ENCODE peak calls at places on chromosome 4, in seven cellular contexts. K is SW 1271; N is A549; Q is NCI-H187 treated with DMSO at 0.1 percent for 48 hours; A is activated CD4-positive, alpha-beta T cell treated with anti-CD3 and anti-CD28 coated beads, Interleukin-2, amount 50 U/mL, for 48 hours; M is LNCaP clone FGC; C is pons. Y is an unnamed sample.

GRCh38 chr4:189092596-189092995 is 848.1 kb upstream of the FRG1 start:
- DNase-seq in M (no peak), N (no peak), C (no peak), A (no peak), Q (no peak), K (peak), Y (no peak)

GRCh38 chr4:143405197-143405730 is 68.6 kb downstream of the GAB1 start:
- DNase-seq in K (no peak), M (no peak), Q (no peak), C (no peak), N (no peak), A (no peak), Y (no peak)

GRCh38 chr4:158847535-158847934 is 78.7 kb downstream of the FNIP2 start:
- DNase-seq in K (no peak), N (no peak), Q (no peak), M (no peak), A (no peak), C (no peak), Y (no peak)

GRCh38 chr4:147578057-147578476 is 39.1 kb upstream of the TMEM184C start:
- DNase-seq in K (peak), A (no peak), C (no peak), Q (no peak), M (no peak), N (peak), Y (no peak)

GRCh38 chr4:6987566-6987920 is 55.6 kb upstream of the TADA2B start:
- DNase-seq in A (no peak), N (no peak), C (no peak), K (peak), Q (no peak), M (no peak), Y (peak)

GRCh38 chr4:168265327-168265726 is 53.2 kb downstream of the DDX60 start:
- DNase-seq in M (no peak), A (no peak), Q (no peak), N (no peak), C (no peak), K (no peak), Y (no peak)

GRCh38 chr4:26985836-26986235 is 125.2 kb downstream of the STIM2 start:
- DNase-seq in N (no peak), A (peak), K (no peak), Q (no peak), C (no peak), M (no peak), Y (no peak)

GRCh38 chr4:118180776-118181175 is 146.5 kb downstream of the NDST3 start:
- DNase-seq in K (no peak), C (no peak), M (no peak), A (no peak), Q (no peak), N (no peak), Y (no peak)

GRCh38 chr4:152209772-152210493 is 326.0 kb downstream of the FBXW7 start:
- DNase-seq in A (no peak), N (no peak), K (no peak), C (no peak), M (no peak), Q (no peak), Y (no peak)

GRCh38 chr4:1601533-1601835 is 82.6 kb downstream of the FAM53A start:
- DNase-seq in C (no peak), Q (no peak), M (no peak), K (no peak), N (no peak), A (no peak), Y (no peak)

GRCh38 chr4:74123065-74123728 is 24.2 kb upstream of the CXCL2 start:
- DNase-seq in K (no peak), N (peak), Q (peak), C (no peak), M (peak), A (no peak), Y (peak)

GRCh38 chr4:2825740-2826139 is 17.9 kb upstream of the ADD1 start:
- DNase-seq in A (no peak), M (no peak), K (no peak), Q (no peak), N (no peak), C (no peak), Y (no peak)

GRCh38 chr4:143482753-143483362 is 30.6 kb upstream of the SMARCA5 start:
- DNase-seq in Q (no peak), M (peak), A (no peak), N (peak), C (peak), K (peak), Y (peak)

GRCh38 chr4:108483077-108483476 is 137.3 kb upstream of the RPL34 start:
- DNase-seq in M (no peak), K (no peak), C (no peak), N (no peak), Q (no peak), A (peak), Y (no peak)

GRCh38 chr4:108320066-108320465 is 151.3 kb upstream of the LEF1 start:
- DNase-seq in Q (no peak), C (no peak), A (no peak), M (no peak), K (no peak), N (no peak), Y (no peak)

GRCh38 chr4:89254847-89255246 is 52.8 kb downstream of the GPRIN3 start:
- DNase-seq in A (peak), Q (no peak), K (peak), C (no peak), N (peak), M (peak), Y (no peak)

GRCh38 chr4:144721994-144722393 is 76.0 kb downstream of the HHIP start:
- DNase-seq in N (no peak), C (no peak), Q (no peak), M (no peak), K (no peak), A (no peak), Y (no peak)

GRCh38 chr4:112118742-112119357 is 26.4 kb upstream of the FAM241A start:
- DNase-seq in N (no peak), C (no peak), M (no peak), Q (no peak), K (no peak), A (no peak), Y (no peak)

GRCh38 chr4:72286185-72286584 is 254.4 kb downstream of the NPFFR2 start:
- DNase-seq in Q (no peak), K (peak), M (peak), N (peak), A (no peak), C (peak), Y (peak)

GRCh38 chr4:138680251-138680650 is 335.3 kb upstream of the NOCT start:
- DNase-seq in A (no peak), K (no peak), C (no peak), Q (no peak), M (no peak), N (no peak), Y (no peak)

GRCh38 chr4:169314906-169315305 is 44.1 kb upstream of the SH3RF1 start:
- DNase-seq in M (no peak), K (no peak), C (peak), A (no peak), Q (no peak), N (peak), Y (peak)

GRCh38 chr4:87236851-87237250 is 16.4 kb upstream of the KLHL8 start:
- DNase-seq in N (no peak), C (no peak), M (no peak), A (no peak), K (no peak), Q (no peak), Y (no peak)

GRCh38 chr4:41414380-41414779 is 123.6 kb upstream of the LIMCH1 start:
- DNase-seq in A (no peak), M (no peak), C (no peak), Q (no peak), N (no peak), K (no peak), Y (no peak)

GRCh38 chr4:30769093-30769492 is 48.9 kb downstream of the PCDH7 start:
- DNase-seq in M (no peak), C (no peak), Q (no peak), A (no peak), K (no peak), N (no peak), Y (no peak)

GRCh38 chr4:127446309-127446708 is 186.4 kb upstream of the INTU start:
- DNase-seq in Q (no peak), N (no peak), M (no peak), C (no peak), A (no peak), K (no peak), Y (no peak)

GRCh38 chr4:83360018-83360417 is 25.4 kb upstream of the HPSE start:
- DNase-seq in C (no peak), A (no peak), Q (no peak), N (no peak), M (no peak), K (no peak), Y (no peak)

GRCh38 chr4:98261291-98262271 is at the start of gene RAP1GDS1:
- DNase-seq in Q (no peak), A (peak), K (peak), N (peak), M (no peak), C (peak), Y (peak)

GRCh38 chr4:39699676-39700409 is 1.9 kb downstream of the UBE2K start:
- DNase-seq in M (no peak), A (no peak), Q (no peak), N (no peak), K (peak), C (no peak), Y (no peak)

Y was measured in NCI-H345.